ENCODE peak calls at places on chromosomes 13 and 19, in nine cellular contexts. X, E, W, M, Z, K, F, B and Q are unnamed samples.

GRCh38 chr13:98717891-98718290 is 34.6 kb downstream of the SLC15A1 start:
- DNase-seq in X (no peak), E (no peak), W (no peak), M (no peak), Z (no peak), K (no peak), F (no peak), B (no peak), Q (no peak)

GRCh38 chr13:67515895-67516294 is 285.8 kb upstream of the PCDH9 start:
- DNase-seq in X (no peak), E (no peak), W (no peak), M (no peak), Z (no peak), K (no peak), F (no peak), B (no peak), Q (no peak)

GRCh38 chr19:13842294-13843103 is 34.4 kb upstream of the NANOS3 start:
- DNase-seq in X (peak), E (peak), W (peak), M (peak), Z (no peak), K (peak), F (peak), B (no peak), Q (peak)

GRCh38 chr19:39413269-39413902 is 917 bp downstream of the PLEKHG2 start:
- DNase-seq in X (no peak), E (peak), W (no peak), M (peak), Z (no peak), K (no peak), F (no peak), B (no peak), Q (peak)

GRCh38 chr19:43545276-43545675 is 12.3 kb downstream of the ZNF575 start:
- DNase-seq in X (no peak), E (no peak), W (no peak), M (no peak), Z (no peak), K (no peak), F (no peak), B (no peak), Q (no peak)

GRCh38 chr13:77871596-77871995 is 47.0 kb downstream of the EDNRB start:
- DNase-seq in X (no peak), E (no peak), W (no peak), M (no peak), Z (no peak), K (no peak), F (no peak), B (no peak), Q (no peak)

GRCh38 chr19:6233827-6234511 is 45.8 kb downstream of the MLLT1 start:
- DNase-seq in X (no peak), E (peak), W (no peak), M (no peak), Z (no peak), K (no peak), F (no peak), B (no peak), Q (no peak)

GRCh38 chr13:110012102-110012739 is 225.8 kb upstream of the IRS2 start:
- DNase-seq in X (no peak), E (no peak), W (no peak), M (peak), Z (no peak), K (no peak), F (no peak), B (no peak), Q (no peak)